ENCODE peak calls at places on chromosomes 13 and 19, in eight cellular contexts. One of them, this sample, is unnamed.

GRCh38 chr13:78029891-78030290 is 111.3 kb upstream of the EDNRB start:
- DNase-seq in heart right ventricle: no peak
- DNase-seq in small intestine: no peak
- DNase-seq in Peyer's patch: no peak
- DNase-seq in left ventricle myocardium inferior: no peak
- DNase-seq in right atrium auricular region: no peak
- DNase-seq in sigmoid colon: no peak
- DNase-seq in Panc1: no peak
- DNase-seq in this sample: no peak

GRCh38 chr19:27744926-27745844 is 1467.8 kb downstream of the UQCRFS1 start:
- DNase-seq in sigmoid colon: peak
- DNase-seq in Peyer's patch: no peak
- DNase-seq in left ventricle myocardium inferior: no peak
- DNase-seq in small intestine: no peak
- DNase-seq in heart right ventricle: no peak
- DNase-seq in right atrium auricular region: peak
- DNase-seq in Panc1: no peak
- DNase-seq in this sample: no peak

GRCh38 chr19:10454267-10454666 is 33.9 kb downstream of the PDE4A start:
- DNase-seq in Peyer's patch: no peak
- DNase-seq in sigmoid colon: no peak
- DNase-seq in left ventricle myocardium inferior: no peak
- DNase-seq in heart right ventricle: no peak
- DNase-seq in small intestine: no peak
- DNase-seq in right atrium auricular region: no peak
- DNase-seq in Panc1: no peak
- DNase-seq in this sample: no peak

GRCh38 chr13:78602561-78603239 is 652 bp downstream of the POU4F1 start:
- DNase-seq in left ventricle myocardium inferior: no peak
- DNase-seq in right atrium auricular region: no peak
- DNase-seq in heart right ventricle: no peak
- DNase-seq in Panc1: no peak
- DNase-seq in small intestine: no peak
- DNase-seq in Peyer's patch: no peak
- DNase-seq in sigmoid colon: no peak
- DNase-seq in this sample: no peak

GRCh38 chr13:73828811-73829210 is 305.4 kb downstream of the KLF12 start:
- DNase-seq in sigmoid colon: no peak
- DNase-seq in Peyer's patch: no peak
- DNase-seq in Panc1: no peak
- DNase-seq in left ventricle myocardium inferior: no peak
- DNase-seq in small intestine: no peak
- DNase-seq in heart right ventricle: no peak
- DNase-seq in right atrium auricular region: no peak
- DNase-seq in this sample: no peak

GRCh38 chr19:55258476-55258827 is 365 bp downstream of the PPP6R1 start:
- DNase-seq in sigmoid colon: no peak
- DNase-seq in heart right ventricle: no peak
- DNase-seq in left ventricle myocardium inferior: peak
- DNase-seq in small intestine: no peak
- DNase-seq in Peyer's patch: peak
- DNase-seq in Panc1: no peak
- DNase-seq in right atrium auricular region: no peak
- DNase-seq in this sample: no peak

GRCh38 chr13:40667622-40667978 is 1.2 kb upstream of the FOXO1 start:
- DNase-seq in heart right ventricle: peak
- DNase-seq in small intestine: peak
- DNase-seq in right atrium auricular region: no peak
- DNase-seq in left ventricle myocardium inferior: no peak
- DNase-seq in Peyer's patch: peak
- DNase-seq in sigmoid colon: peak
- DNase-seq in Panc1: no peak
- DNase-seq in this sample: peak

GRCh38 chr13:66951426-66951825 is 278.7 kb downstream of the PCDH9 start:
- DNase-seq in left ventricle myocardium inferior: no peak
- DNase-seq in Peyer's patch: no peak
- DNase-seq in heart right ventricle: no peak
- DNase-seq in Panc1: no peak
- DNase-seq in right atrium auricular region: no peak
- DNase-seq in sigmoid colon: no peak
- DNase-seq in small intestine: no peak
- DNase-seq in this sample: no peak

GRCh38 chr13:32538621-32539246 is at the start of gene N4BP2L2:
- DNase-seq in left ventricle myocardium inferior: peak
- DNase-seq in sigmoid colon: peak
- DNase-seq in right atrium auricular region: peak
- DNase-seq in Peyer's patch: peak
- DNase-seq in heart right ventricle: peak
- DNase-seq in small intestine: peak
- DNase-seq in Panc1: peak
- DNase-seq in this sample: peak

GRCh38 chr19:40315812-40316475 is 30.8 kb upstream of the AKT2 start:
- DNase-seq in heart right ventricle: no peak
- DNase-seq in right atrium auricular region: no peak
- DNase-seq in Panc1: no peak
- DNase-seq in left ventricle myocardium inferior: no peak
- DNase-seq in small intestine: no peak
- DNase-seq in sigmoid colon: no peak
- DNase-seq in Peyer's patch: no peak
- DNase-seq in this sample: no peak

GRCh38 chr13:91406619-91407018 is 8.2 kb downstream of the GPC5 start:
- DNase-seq in Panc1: peak
- DNase-seq in Peyer's patch: no peak
- DNase-seq in right atrium auricular region: no peak
- DNase-seq in heart right ventricle: no peak
- DNase-seq in left ventricle myocardium inferior: no peak
- DNase-seq in small intestine: peak
- DNase-seq in sigmoid colon: no peak
- DNase-seq in this sample: no peak

GRCh38 chr19:5765220-5765619 is 19.3 kb downstream of the PRR22 start:
- DNase-seq in small intestine: no peak
- DNase-seq in right atrium auricular region: no peak
- DNase-seq in Peyer's patch: no peak
- DNase-seq in sigmoid colon: no peak
- DNase-seq in heart right ventricle: no peak
- DNase-seq in left ventricle myocardium inferior: no peak
- DNase-seq in Panc1: no peak
- DNase-seq in this sample: no peak

GRCh38 chr19:5767949-5768348 is 16.6 kb downstream of the PRR22 start:
- DNase-seq in Panc1: no peak
- DNase-seq in right atrium auricular region: no peak
- DNase-seq in sigmoid colon: no peak
- DNase-seq in heart right ventricle: no peak
- DNase-seq in small intestine: no peak
- DNase-seq in Peyer's patch: no peak
- DNase-seq in left ventricle myocardium inferior: no peak
- DNase-seq in this sample: no peak

DNA sequence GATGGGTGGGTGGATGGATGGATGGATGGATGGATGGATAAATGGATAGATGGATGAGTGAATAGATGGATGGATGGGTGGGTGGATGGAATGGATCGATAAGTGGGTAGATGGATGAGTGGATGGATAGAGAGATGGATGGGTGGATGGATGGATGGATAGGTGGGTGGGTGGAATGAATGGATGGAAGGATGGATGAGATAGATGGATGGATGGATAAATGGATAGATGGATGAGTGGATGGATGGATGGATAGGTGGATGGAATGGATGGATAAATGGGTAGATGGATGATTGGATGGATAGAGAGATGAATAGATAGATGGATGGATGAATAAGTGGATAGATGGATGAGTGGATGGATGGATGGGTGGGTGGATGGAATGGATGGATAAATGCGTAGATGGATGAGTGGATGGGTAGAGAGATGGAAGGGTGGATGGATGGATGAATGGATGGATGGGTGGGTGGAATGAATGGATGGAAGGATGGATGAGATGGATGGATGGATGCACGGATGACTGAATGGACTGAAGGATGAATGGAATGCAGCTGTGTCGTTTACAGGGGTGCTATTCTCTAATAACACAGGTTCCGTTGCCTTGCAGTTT is 21.8 kb downstream of the PRR22 start:
- DNase-seq in Peyer's patch: no peak
- DNase-seq in Panc1: no peak
- DNase-seq in left ventricle myocardium inferior: no peak
- DNase-seq in right atrium auricular region: no peak
- DNase-seq in small intestine: no peak
- DNase-seq in heart right ventricle: no peak
- DNase-seq in sigmoid colon: no peak
- DNase-seq in this sample: no peak
- H3K27ac ChIP-seq in Peyer's patch: no peak
- H3K27ac ChIP-seq in Panc1: no peak
- H3K27ac ChIP-seq in left ventricle myocardium inferior: no peak
- H3K27ac ChIP-seq in right atrium auricular region: no peak
- H3K27ac ChIP-seq in small intestine: no peak
- H3K27ac ChIP-seq in heart right ventricle: no peak
- H3K27ac ChIP-seq in sigmoid colon: no peak
- H3K27ac ChIP-seq in this sample: no peak

GRCh38 chr19:52622261-52622660 is 15.9 kb downstream of the ZNF83 start:
- DNase-seq in left ventricle myocardium inferior: no peak
- DNase-seq in right atrium auricular region: no peak
- DNase-seq in Peyer's patch: no peak
- DNase-seq in small intestine: no peak
- DNase-seq in heart right ventricle: no peak
- DNase-seq in sigmoid colon: no peak
- DNase-seq in Panc1: no peak
- DNase-seq in this sample: no peak
- H3K4me3 ChIP-seq in left ventricle myocardium inferior: no peak
- H3K4me3 ChIP-seq in right atrium auricular region: no peak
- H3K4me3 ChIP-seq in Peyer's patch: no peak
- H3K4me3 ChIP-seq in small intestine: no peak
- H3K4me3 ChIP-seq in heart right ventricle: no peak
- H3K4me3 ChIP-seq in sigmoid colon: no peak
- H3K4me3 ChIP-seq in Panc1: no peak
- H3K4me3 ChIP-seq in this sample: no peak

DNA sequence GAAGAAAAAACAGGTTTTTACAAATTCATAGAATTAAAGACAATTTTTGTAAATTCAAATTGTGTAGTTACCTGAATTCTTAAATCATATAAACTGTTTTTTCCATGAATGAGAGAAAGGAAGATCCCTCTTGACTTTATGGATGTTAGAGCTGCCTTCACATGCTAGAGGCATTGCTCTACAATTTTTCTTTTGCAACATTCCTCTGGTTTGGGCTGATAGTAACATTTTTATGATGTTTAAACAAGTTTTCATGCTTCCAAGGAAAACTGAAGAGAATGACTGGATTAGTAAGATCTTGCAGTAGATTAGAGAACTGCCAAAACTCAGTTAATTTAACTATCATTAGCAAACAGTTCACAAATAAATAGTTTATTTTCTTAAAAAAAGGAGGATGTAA is 250.6 kb downstream of the GPC6 start:
- DNase-seq in small intestine: no peak
- DNase-seq in left ventricle myocardium inferior: no peak
- DNase-seq in heart right ventricle: no peak
- DNase-seq in Panc1: no peak
- DNase-seq in sigmoid colon: no peak
- DNase-seq in right atrium auricular region: no peak
- DNase-seq in Peyer's patch: no peak
- DNase-seq in this sample: no peak
- H3K27ac ChIP-seq in small intestine: no peak
- H3K27ac ChIP-seq in left ventricle myocardium inferior: no peak
- H3K27ac ChIP-seq in heart right ventricle: no peak
- H3K27ac ChIP-seq in Panc1: no peak
- H3K27ac ChIP-seq in sigmoid colon: no peak
- H3K27ac ChIP-seq in right atrium auricular region: no peak
- H3K27ac ChIP-seq in Peyer's patch: no peak
- H3K27ac ChIP-seq in this sample: no peak

GRCh38 chr19:45443462-45444317 is 20.0 kb upstream of the ERCC1 start:
- DNase-seq in left ventricle myocardium inferior: peak
- DNase-seq in Peyer's patch: peak
- DNase-seq in sigmoid colon: peak
- DNase-seq in right atrium auricular region: peak
- DNase-seq in heart right ventricle: peak
- DNase-seq in Panc1: no peak
- DNase-seq in small intestine: peak
- DNase-seq in this sample: peak

GRCh38 chr19:45444318-45445041 is 20.8 kb upstream of the ERCC1 start:
- DNase-seq in Peyer's patch: peak
- DNase-seq in heart right ventricle: peak
- DNase-seq in small intestine: peak
- DNase-seq in right atrium auricular region: peak
- DNase-seq in sigmoid colon: peak
- DNase-seq in Panc1: no peak
- DNase-seq in left ventricle myocardium inferior: peak
- DNase-seq in this sample: peak

GRCh38 chr19:45440873-45441654 is 17.3 kb upstream of the ERCC1 start:
- DNase-seq in sigmoid colon: no peak
- DNase-seq in small intestine: no peak
- DNase-seq in heart right ventricle: no peak
- DNase-seq in Peyer's patch: no peak
- DNase-seq in right atrium auricular region: no peak
- DNase-seq in left ventricle myocardium inferior: no peak
- DNase-seq in Panc1: no peak
- DNase-seq in this sample: no peak

GRCh38 chr19:45442408-45442926 is 18.8 kb upstream of the ERCC1 start:
- DNase-seq in small intestine: no peak
- DNase-seq in heart right ventricle: no peak
- DNase-seq in right atrium auricular region: no peak
- DNase-seq in left ventricle myocardium inferior: no peak
- DNase-seq in sigmoid colon: no peak
- DNase-seq in Peyer's patch: no peak
- DNase-seq in Panc1: no peak
- DNase-seq in this sample: no peak

GRCh38 chr19:45442927-45443461 is 19.3 kb upstream of the ERCC1 start:
- DNase-seq in right atrium auricular region: peak
- DNase-seq in Panc1: no peak
- DNase-seq in Peyer's patch: peak
- DNase-seq in small intestine: peak
- DNase-seq in left ventricle myocardium inferior: peak
- DNase-seq in heart right ventricle: no peak
- DNase-seq in sigmoid colon: peak
- DNase-seq in this sample: peak
- H3K4me3 ChIP-seq in right atrium auricular region: peak
- H3K4me3 ChIP-seq in Panc1: peak
- H3K4me3 ChIP-seq in Peyer's patch: peak
- H3K4me3 ChIP-seq in small intestine: peak
- H3K4me3 ChIP-seq in left ventricle myocardium inferior: peak
- H3K4me3 ChIP-seq in heart right ventricle: peak
- H3K4me3 ChIP-seq in sigmoid colon: peak
- H3K4me3 ChIP-seq in this sample: no peak

DNA sequence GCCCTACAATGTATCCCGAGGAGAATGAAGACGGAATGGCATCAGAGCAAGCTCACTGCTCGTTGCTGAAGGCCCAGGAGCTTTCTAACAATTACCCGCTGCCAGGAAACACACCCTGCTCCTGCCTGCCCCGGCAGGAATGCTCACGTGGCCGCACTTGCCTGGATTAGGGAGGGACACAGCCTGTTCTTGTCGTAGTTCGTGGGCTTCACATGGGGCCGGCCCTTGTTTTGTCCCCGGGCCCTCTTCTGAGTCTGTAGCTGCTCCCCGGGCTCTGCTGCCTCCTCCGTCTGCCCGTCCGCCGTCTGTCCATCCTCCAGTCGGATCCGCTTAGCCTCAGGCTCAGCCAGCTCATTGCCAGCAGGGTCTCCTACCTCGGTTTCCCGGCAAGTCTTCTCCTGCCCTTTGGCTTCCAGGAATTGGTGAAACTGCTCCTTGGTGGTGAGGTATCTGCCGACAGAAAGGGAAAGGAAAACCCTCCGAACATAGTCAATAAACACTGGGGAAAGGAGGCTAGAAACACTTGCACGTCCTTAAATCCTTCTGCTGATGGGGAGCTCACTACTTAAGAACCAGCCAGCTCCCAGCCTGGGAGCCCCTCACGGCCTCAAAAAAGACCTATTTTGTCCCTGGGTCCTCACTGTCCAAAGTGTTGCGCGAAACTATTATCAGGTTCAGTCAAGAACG is 934 bp downstream of the DUS3L start:
- DNase-seq in left ventricle myocardium inferior: no peak
- DNase-seq in right atrium auricular region: no peak
- DNase-seq in sigmoid colon: peak
- DNase-seq in small intestine: no peak
- DNase-seq in heart right ventricle: no peak
- DNase-seq in Panc1: no peak
- DNase-seq in Peyer's patch: no peak
- DNase-seq in this sample: no peak
- H3K27ac ChIP-seq in left ventricle myocardium inferior: peak
- H3K27ac ChIP-seq in right atrium auricular region: peak
- H3K27ac ChIP-seq in sigmoid colon: peak
- H3K27ac ChIP-seq in small intestine: peak
- H3K27ac ChIP-seq in heart right ventricle: peak
- H3K27ac ChIP-seq in Panc1: peak
- H3K27ac ChIP-seq in Peyer's patch: peak
- H3K27ac ChIP-seq in this sample: peak